ENCODE peak calls at places on chromosomes 4 and X, in ten cellular contexts. One of them, this sample, is unnamed.

GRCh38 chr4:78481180-78481579 is 70.4 kb upstream of the ANXA3 start:
- DNase-seq in keratinocyte: peak
- DNase-seq in pancreas: no peak
- DNase-seq in GM12865: no peak
- DNase-seq in epithelial cell of esophagus: peak
- DNase-seq in gastrocnemius medialis: no peak
- DNase-seq in endothelial cell: no peak
- DNase-seq in tibial artery: no peak
- DNase-seq in RWPE1: peak
- DNase-seq in ovary: no peak
- DNase-seq in this sample: no peak

GRCh38 chr4:84530871-84531270 is 31.8 kb upstream of the NKX6-1 start:
- DNase-seq in keratinocyte: no peak
- DNase-seq in pancreas: no peak
- DNase-seq in GM12865: no peak
- DNase-seq in epithelial cell of esophagus: peak
- DNase-seq in gastrocnemius medialis: no peak
- DNase-seq in endothelial cell: no peak
- DNase-seq in tibial artery: no peak
- DNase-seq in RWPE1: no peak
- DNase-seq in ovary: no peak
- DNase-seq in this sample: no peak

GRCh38 chr4:154622598-154622997 is 10.1 kb upstream of the FGG start:
- DNase-seq in keratinocyte: no peak
- DNase-seq in pancreas: peak
- DNase-seq in GM12865: peak
- DNase-seq in epithelial cell of esophagus: peak
- DNase-seq in gastrocnemius medialis: no peak
- DNase-seq in endothelial cell: peak
- DNase-seq in tibial artery: no peak
- DNase-seq in RWPE1: peak
- DNase-seq in ovary: no peak
- DNase-seq in this sample: no peak

GRCh38 chr4:97395980-97396562 is 747.2 kb downstream of the STPG2 start:
- DNase-seq in keratinocyte: no peak
- DNase-seq in pancreas: no peak
- DNase-seq in GM12865: no peak
- DNase-seq in epithelial cell of esophagus: no peak
- DNase-seq in gastrocnemius medialis: no peak
- DNase-seq in endothelial cell: no peak
- DNase-seq in tibial artery: no peak
- DNase-seq in RWPE1: no peak
- DNase-seq in ovary: no peak
- DNase-seq in this sample: no peak

GRCh38 chr4:1405636-1406415 is 416 bp downstream of the NKX1-1 start:
- DNase-seq in keratinocyte: no peak
- DNase-seq in pancreas: no peak
- DNase-seq in GM12865: no peak
- DNase-seq in epithelial cell of esophagus: no peak
- DNase-seq in gastrocnemius medialis: no peak
- DNase-seq in endothelial cell: no peak
- DNase-seq in tibial artery: no peak
- DNase-seq in RWPE1: no peak
- DNase-seq in ovary: no peak
- DNase-seq in this sample: peak

GRCh38 chr4:166293551-166293950 is 420.5 kb downstream of the TLL1 start:
- DNase-seq in keratinocyte: no peak
- DNase-seq in pancreas: no peak
- DNase-seq in GM12865: no peak
- DNase-seq in epithelial cell of esophagus: no peak
- DNase-seq in gastrocnemius medialis: no peak
- DNase-seq in endothelial cell: no peak
- DNase-seq in tibial artery: no peak
- DNase-seq in RWPE1: no peak
- DNase-seq in ovary: no peak
- DNase-seq in this sample: no peak

GRCh38 chr4:152953514-152953913 is 17.4 kb downstream of the FHDC1 start:
- DNase-seq in keratinocyte: no peak
- DNase-seq in pancreas: no peak
- DNase-seq in GM12865: no peak
- DNase-seq in epithelial cell of esophagus: no peak
- DNase-seq in gastrocnemius medialis: no peak
- DNase-seq in endothelial cell: no peak
- DNase-seq in tibial artery: no peak
- DNase-seq in RWPE1: no peak
- DNase-seq in ovary: no peak
- DNase-seq in this sample: no peak

GRCh38 chr4:7167706-7168105 is 24.6 kb upstream of the SORCS2 start:
- DNase-seq in keratinocyte: no peak
- DNase-seq in pancreas: no peak
- DNase-seq in GM12865: no peak
- DNase-seq in epithelial cell of esophagus: no peak
- DNase-seq in gastrocnemius medialis: no peak
- DNase-seq in endothelial cell: no peak
- DNase-seq in tibial artery: no peak
- DNase-seq in RWPE1: no peak
- DNase-seq in ovary: no peak
- DNase-seq in this sample: no peak

GRCh38 chrX:110415440-110416167 is 57.0 kb downstream of the RTL9 start:
- DNase-seq in keratinocyte: no peak
- DNase-seq in pancreas: no peak
- DNase-seq in GM12865: no peak
- DNase-seq in epithelial cell of esophagus: peak
- DNase-seq in gastrocnemius medialis: no peak
- DNase-seq in endothelial cell: no peak
- DNase-seq in tibial artery: no peak
- DNase-seq in RWPE1: no peak
- DNase-seq in ovary: no peak
- DNase-seq in this sample: no peak

GRCh38 chrX:110413727-110414124 is 55.1 kb downstream of the RTL9 start:
- DNase-seq in keratinocyte: no peak
- DNase-seq in pancreas: no peak
- DNase-seq in GM12865: no peak
- DNase-seq in epithelial cell of esophagus: no peak
- DNase-seq in gastrocnemius medialis: no peak
- DNase-seq in endothelial cell: no peak
- DNase-seq in tibial artery: no peak
- DNase-seq in RWPE1: no peak
- DNase-seq in ovary: no peak
- DNase-seq in this sample: no peak

GRCh38 chrX:110414273-110414672 is 55.6 kb downstream of the RTL9 start:
- DNase-seq in keratinocyte: no peak
- DNase-seq in pancreas: no peak
- DNase-seq in GM12865: no peak
- DNase-seq in epithelial cell of esophagus: no peak
- DNase-seq in gastrocnemius medialis: no peak
- DNase-seq in endothelial cell: no peak
- DNase-seq in tibial artery: no peak
- DNase-seq in RWPE1: no peak
- DNase-seq in ovary: no peak
- DNase-seq in this sample: no peak

GRCh38 chrX:110414679-110415439 is 56.2 kb downstream of the RTL9 start:
- DNase-seq in keratinocyte: no peak
- DNase-seq in pancreas: no peak
- DNase-seq in GM12865: peak
- DNase-seq in epithelial cell of esophagus: no peak
- DNase-seq in gastrocnemius medialis: no peak
- DNase-seq in endothelial cell: no peak
- DNase-seq in tibial artery: no peak
- DNase-seq in RWPE1: no peak
- DNase-seq in ovary: no peak
- DNase-seq in this sample: no peak

DNA sequence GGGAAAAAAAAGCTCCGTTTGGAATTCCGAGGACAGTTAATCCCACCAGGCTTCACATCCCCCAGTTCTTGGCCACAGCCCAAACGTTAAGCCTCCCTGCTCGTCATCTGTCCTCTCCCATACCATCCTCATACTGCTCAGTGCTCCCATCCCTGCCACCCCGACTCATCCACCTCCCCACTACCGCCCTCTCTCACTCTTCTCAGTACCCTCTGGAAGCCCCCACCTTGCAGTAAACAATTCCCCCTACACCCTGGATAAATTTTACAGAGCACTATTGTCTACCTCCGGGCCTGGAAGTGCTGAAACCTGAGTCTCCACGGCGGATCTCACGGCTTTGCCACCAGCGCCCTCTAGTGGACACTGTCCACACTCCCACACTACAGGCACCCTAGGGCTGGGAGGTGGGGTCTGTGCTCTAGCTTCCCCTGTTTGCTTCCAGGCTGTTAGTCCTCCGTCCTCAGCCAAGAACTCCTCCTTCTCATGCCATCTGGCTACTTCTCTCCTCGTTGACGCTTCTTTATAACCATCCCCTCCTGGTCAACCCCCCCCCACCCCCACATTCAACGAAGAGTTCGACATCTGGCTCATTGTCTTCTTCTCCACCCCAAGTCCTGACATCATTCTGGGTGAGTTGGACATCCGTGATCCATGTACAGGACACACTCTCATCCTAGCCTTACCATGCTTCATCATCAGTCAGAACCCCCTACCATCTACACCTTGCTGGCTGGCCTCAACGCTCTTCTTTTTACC is 54.5 kb downstream of the RTL9 start:
- DNase-seq in keratinocyte: no peak
- DNase-seq in pancreas: peak
- DNase-seq in GM12865: peak
- DNase-seq in epithelial cell of esophagus: peak
- DNase-seq in gastrocnemius medialis: peak
- DNase-seq in endothelial cell: peak
- DNase-seq in tibial artery: peak
- DNase-seq in RWPE1: peak
- DNase-seq in ovary: peak
- DNase-seq in this sample: peak
- TF ChIP-seq CTCF in keratinocyte: peak
- TF ChIP-seq CTCF in pancreas: peak
- TF ChIP-seq CTCF in GM12865: peak
- TF ChIP-seq CTCF in epithelial cell of esophagus: peak
- TF ChIP-seq CTCF in gastrocnemius medialis: peak
- TF ChIP-seq CTCF in endothelial cell: peak
- TF ChIP-seq CTCF in tibial artery: peak
- TF ChIP-seq CTCF in RWPE1: peak
- TF ChIP-seq CTCF in ovary: peak
- TF ChIP-seq CTCF in this sample: peak

GRCh38 chr4:176660561-176660960 is 132.2 kb downstream of the VEGFC start:
- DNase-seq in keratinocyte: no peak
- DNase-seq in pancreas: no peak
- DNase-seq in GM12865: no peak
- DNase-seq in epithelial cell of esophagus: peak
- DNase-seq in gastrocnemius medialis: no peak
- DNase-seq in endothelial cell: no peak
- DNase-seq in tibial artery: no peak
- DNase-seq in RWPE1: peak
- DNase-seq in ovary: no peak
- DNase-seq in this sample: no peak
- TF ChIP-seq CTCF in keratinocyte: peak
- TF ChIP-seq CTCF in pancreas: no peak
- TF ChIP-seq CTCF in GM12865: no peak
- TF ChIP-seq CTCF in epithelial cell of esophagus: peak
- TF ChIP-seq CTCF in gastrocnemius medialis: no peak
- TF ChIP-seq CTCF in endothelial cell: no peak
- TF ChIP-seq CTCF in tibial artery: no peak
- TF ChIP-seq CTCF in RWPE1: no peak
- TF ChIP-seq CTCF in ovary: no peak
- TF ChIP-seq CTCF in this sample: no peak

DNA sequence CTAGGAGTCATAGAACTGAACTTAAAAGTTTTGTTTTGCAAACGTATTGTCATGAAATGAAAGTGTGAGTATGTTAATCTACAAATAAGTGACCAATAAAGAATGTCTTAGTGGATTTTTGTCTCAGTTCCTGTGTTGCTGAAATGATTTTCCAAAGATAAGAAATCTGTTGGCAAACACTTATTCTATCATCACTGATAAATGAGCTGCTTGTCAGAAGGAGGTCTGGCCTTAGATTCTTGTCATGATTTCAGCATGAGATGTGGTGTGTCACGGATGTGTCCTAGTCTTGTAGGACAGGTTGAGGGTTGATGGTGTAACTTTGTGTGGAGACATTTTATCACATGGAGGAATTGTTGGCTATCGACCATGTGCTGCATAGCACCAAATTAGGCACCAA is 31.9 kb upstream of the LIMCH1 start:
- DNase-seq in keratinocyte: no peak
- DNase-seq in pancreas: no peak
- DNase-seq in GM12865: no peak
- DNase-seq in epithelial cell of esophagus: peak
- DNase-seq in gastrocnemius medialis: no peak
- DNase-seq in endothelial cell: no peak
- DNase-seq in tibial artery: no peak
- DNase-seq in RWPE1: no peak
- DNase-seq in ovary: no peak
- DNase-seq in this sample: no peak
- TF ChIP-seq CTCF in keratinocyte: no peak
- TF ChIP-seq CTCF in pancreas: no peak
- TF ChIP-seq CTCF in GM12865: no peak
- TF ChIP-seq CTCF in epithelial cell of esophagus: no peak
- TF ChIP-seq CTCF in gastrocnemius medialis: no peak
- TF ChIP-seq CTCF in endothelial cell: no peak
- TF ChIP-seq CTCF in tibial artery: no peak
- TF ChIP-seq CTCF in RWPE1: no peak
- TF ChIP-seq CTCF in ovary: no peak
- TF ChIP-seq CTCF in this sample: no peak

GRCh38 chrX:150361777-150362351 is 1.3 kb upstream of the MAMLD1 start:
- DNase-seq in keratinocyte: no peak
- DNase-seq in pancreas: peak
- DNase-seq in GM12865: no peak
- DNase-seq in epithelial cell of esophagus: peak
- DNase-seq in gastrocnemius medialis: no peak
- DNase-seq in endothelial cell: peak
- DNase-seq in tibial artery: no peak
- DNase-seq in RWPE1: no peak
- DNase-seq in ovary: peak
- DNase-seq in this sample: no peak

GRCh38 chrX:150364347-150365050 is 1.4 kb downstream of the MAMLD1 start:
- DNase-seq in keratinocyte: no peak
- DNase-seq in pancreas: peak
- DNase-seq in GM12865: no peak
- DNase-seq in epithelial cell of esophagus: peak
- DNase-seq in gastrocnemius medialis: no peak
- DNase-seq in endothelial cell: peak
- DNase-seq in tibial artery: no peak
- DNase-seq in RWPE1: no peak
- DNase-seq in ovary: peak
- DNase-seq in this sample: no peak

GRCh38 chrX:150365051-150365952 is 2.2 kb downstream of the MAMLD1 start:
- DNase-seq in keratinocyte: no peak
- DNase-seq in pancreas: peak
- DNase-seq in GM12865: no peak
- DNase-seq in epithelial cell of esophagus: peak
- DNase-seq in gastrocnemius medialis: peak
- DNase-seq in endothelial cell: peak
- DNase-seq in tibial artery: no peak
- DNase-seq in RWPE1: no peak
- DNase-seq in ovary: peak
- DNase-seq in this sample: no peak

GRCh38 chrX:150362599-150363481 is at the start of gene MAMLD1:
- DNase-seq in keratinocyte: no peak
- DNase-seq in pancreas: peak
- DNase-seq in GM12865: peak
- DNase-seq in epithelial cell of esophagus: peak
- DNase-seq in gastrocnemius medialis: peak
- DNase-seq in endothelial cell: peak
- DNase-seq in tibial artery: peak
- DNase-seq in RWPE1: peak
- DNase-seq in ovary: peak
- DNase-seq in this sample: peak

GRCh38 chrX:150363561-150364346 is 637 bp downstream of the MAMLD1 start:
- DNase-seq in keratinocyte: no peak
- DNase-seq in pancreas: peak
- DNase-seq in GM12865: no peak
- DNase-seq in epithelial cell of esophagus: peak
- DNase-seq in gastrocnemius medialis: no peak
- DNase-seq in endothelial cell: peak
- DNase-seq in tibial artery: no peak
- DNase-seq in RWPE1: peak
- DNase-seq in ovary: peak
- DNase-seq in this sample: no peak
- TF ChIP-seq CTCF in keratinocyte: peak
- TF ChIP-seq CTCF in pancreas: no peak
- TF ChIP-seq CTCF in GM12865: no peak
- TF ChIP-seq CTCF in epithelial cell of esophagus: peak
- TF ChIP-seq CTCF in gastrocnemius medialis: no peak
- TF ChIP-seq CTCF in endothelial cell: no peak
- TF ChIP-seq CTCF in tibial artery: no peak
- TF ChIP-seq CTCF in RWPE1: no peak
- TF ChIP-seq CTCF in ovary: no peak
- TF ChIP-seq CTCF in this sample: no peak

This sample was measured in CD14-positive monocyte.